ENCODE peak calls at places on chromosomes 6 and 20, in ten cellular contexts. H is GM23248, F is fibroblast of lung, J is H9, C is colonic mucosa, A is cardiac muscle cell, K is breast epithelium, E is aorta, W is left ventricle myocardium inferior, D is tibial artery. Y is an unnamed sample.

GRCh38 chr6:22006795-22007194 is 290.0 kb downstream of the PRL start:
- DNase-seq in F (no peak), D (no peak), H (no peak), J (no peak), C (no peak), A (no peak), K (no peak), E (no peak), W (no peak), Y (no peak)

GRCh38 chr6:1971612-1972011 is 273.8 kb downstream of the GMDS start:
- DNase-seq in J (no peak), C (no peak), A (peak; percentile 14), H (no peak), D (no peak), E (no peak), W (no peak), F (peak; percentile 25), K (no peak), Y (no peak)

GRCh38 chr20:10236540-10237533 is 18.2 kb downstream of the SNAP25 start:
- DNase-seq in F (no peak), E (no peak), D (no peak), H (no peak), C (no peak), J (no peak), K (no peak), A (no peak), W (no peak), Y (no peak)

GRCh38 chr6:143247586-143247985 is 186.9 kb downstream of the AIG1 start:
- DNase-seq in F (no peak), E (no peak), H (no peak), D (no peak), J (no peak), W (no peak), A (no peak), C (no peak), K (no peak), Y (no peak)

GRCh38 chr20:62352402-62353288 is 14.5 kb downstream of the LAMA5 start:
- DNase-seq in J (no peak), C (no peak), E (peak; percentile 94), W (peak; percentile 88), K (peak; percentile 90), H (no peak), D (peak; percentile 97), F (no peak), A (no peak), Y (peak; percentile 68)

GRCh38 chr20:36501367-36502006 is 39.8 kb upstream of the MYL9 start:
- DNase-seq in H (no peak), J (no peak), C (no peak), W (no peak), E (no peak), D (peak; percentile 17), F (no peak), K (no peak), A (no peak), Y (no peak)

GRCh38 chr6:154888426-154888825 is 106.7 kb upstream of the TIAM2 start:
- DNase-seq in A (no peak), W (no peak), K (no peak), D (no peak), C (no peak), J (no peak), H (no peak), E (no peak), F (no peak), Y (no peak)

GRCh38 chr20:48669946-48670630 is 157.7 kb downstream of the PREX1 start:
- DNase-seq in H (no peak), J (no peak), E (no peak), K (no peak), D (no peak), F (no peak), C (no peak), W (no peak), A (no peak), Y (no peak)

GRCh38 chr6:31972709-31973350 is 892 bp upstream of the DXO start:
- DNase-seq in D (no peak), J (no peak), F (peak; percentile 25), W (no peak), H (peak; percentile 87), C (no peak), E (peak; percentile 27), A (no peak), K (no peak), Y (no peak)

GRCh38 chr6:31978831-31979230 is 3.0 kb upstream of the C4A start:
- DNase-seq in A (no peak), E (peak; percentile 9), W (no peak), C (no peak), F (no peak), H (no peak), K (no peak), J (peak; percentile 10), D (no peak), Y (no peak)

GRCh38 chr6:31971993-31972708 is at the start of gene DXO:
- DNase-seq in E (peak; percentile 98), D (peak; percentile 98), A (peak; percentile 99), W (peak; percentile 95), C (peak; percentile 97), F (peak; percentile 99), J (peak; percentile 97), K (peak; percentile 93), H (peak; percentile 100), Y (peak; percentile 95)

GRCh38 chr6:31979238-31979898 is 2.5 kb upstream of the C4A start:
- DNase-seq in A (no peak), J (no peak), D (no peak), K (no peak), C (no peak), E (peak; percentile 38), F (no peak), H (no peak), W (no peak), Y (no peak)

GRCh38 chr6:31977816-31978431 is 3.9 kb upstream of the C4A start:
- DNase-seq in H (no peak), D (no peak), A (no peak), W (no peak), F (no peak), C (no peak), J (no peak), K (no peak), E (peak; percentile 27), Y (no peak)
- H3K9me3 ChIP-seq in H (no peaks in the 10 kb centered on the region), D (no peaks in the 10 kb centered on the region), A (no peaks in the 10 kb centered on the region), W (no peaks in the 10 kb centered on the region), F (no peaks in the 10 kb centered on the region), C (no peaks in the 10 kb centered on the region), J (no peaks in the 10 kb centered on the region), K (no peaks in the 10 kb centered on the region), E (no peaks in the 10 kb centered on the region), Y (no peaks in the 10 kb centered on the region)

GRCh38 chr20:51943761-51944160 is 141.4 kb upstream of the SALL4 start:
- DNase-seq in E (no peak), A (no peak), F (no peak), H (no peak), J (no peak), D (no peak), W (no peak), K (no peak), C (no peak), Y (no peak)

GRCh38 chr20:51945177-51945576 is 142.9 kb upstream of the SALL4 start:
- DNase-seq in A (no peak), H (no peak), F (no peak), C (no peak), W (no peak), D (no peak), K (no peak), E (no peak), J (no peak), Y (no peak)

GRCh38 chr20:51937780-51938179 is 135.5 kb upstream of the SALL4 start:
- DNase-seq in E (no peak), F (no peak), C (no peak), D (no peak), W (no peak), K (no peak), J (no peak), A (no peak), H (no peak), Y (no peak)

GRCh38 chr20:51938557-51939324 is 136.4 kb upstream of the SALL4 start:
- DNase-seq in H (peak; percentile 9), W (no peak), F (peak; percentile 85), K (no peak), A (no peak), E (no peak), D (no peak), C (no peak), J (no peak), Y (no peak)

DNA sequence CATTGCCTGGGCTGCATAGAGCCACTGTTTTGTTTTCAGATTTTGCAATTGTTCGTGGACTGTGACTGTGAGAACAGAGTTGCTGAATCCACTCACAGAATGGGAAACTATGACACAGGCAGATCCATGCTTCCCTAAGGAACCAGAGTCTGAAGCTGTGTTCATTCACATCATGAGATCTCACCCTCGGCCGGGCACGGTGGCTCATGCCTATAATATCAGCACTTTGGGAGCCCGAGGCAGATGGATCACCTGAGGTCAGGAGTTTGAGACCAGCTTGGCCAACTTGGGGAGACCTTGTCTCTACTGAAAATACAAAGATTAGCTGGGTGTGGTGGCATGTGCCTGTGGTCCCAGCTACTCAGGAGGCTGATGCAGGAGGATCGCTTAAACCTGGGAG is 139.2 kb upstream of the SALL4 start:
- DNase-seq in H (no peak), F (no peak), J (no peak), W (no peak), K (no peak), D (no peak), C (no peak), A (no peak), E (no peak), Y (no peak)
- H3K9me3 ChIP-seq in H (no peaks in the 10 kb centered on the region), F (no peaks in the 10 kb centered on the region), J (no peaks in the 10 kb centered on the region), W (no peaks in the 10 kb centered on the region), K (no peaks in the 10 kb centered on the region), D (no peaks in the 10 kb centered on the region), C (no peaks in the 10 kb centered on the region), A (no peaks in the 10 kb centered on the region), E (no peaks in the 10 kb centered on the region), Y (no peaks in the 10 kb centered on the region)

DNA sequence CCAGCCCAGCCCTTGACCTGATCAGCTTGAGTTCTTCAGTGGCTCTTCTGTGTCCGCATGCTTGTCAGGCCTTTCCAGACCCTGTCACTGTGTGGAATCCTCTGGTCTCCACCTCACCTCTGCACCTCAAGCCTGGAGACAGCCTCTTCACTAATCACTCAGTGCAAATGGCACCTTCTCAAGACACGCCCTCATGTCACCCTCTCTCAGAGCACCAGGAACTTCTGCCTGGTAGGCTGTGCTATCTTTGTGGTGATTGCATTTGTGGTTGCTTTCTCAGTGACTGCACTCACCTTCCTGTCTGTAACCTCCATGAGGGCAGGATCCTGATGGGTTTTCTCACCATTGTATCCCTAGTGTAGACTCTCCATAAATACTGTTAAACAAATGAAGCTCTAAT is 435.2 kb upstream of the CDH4 start:
- DNase-seq in H (no peak), W (no peak), A (no peak), E (no peak), K (no peak), D (no peak), F (no peak), J (no peak), C (no peak), Y (no peak)
- H3K9me3 ChIP-seq in H (no peaks in the 10 kb centered on the region), W (no peaks in the 10 kb centered on the region), A (no peaks in the 10 kb centered on the region), E (no peaks in the 10 kb centered on the region), K (no peaks in the 10 kb centered on the region), D (no peaks in the 10 kb centered on the region), F (no peaks in the 10 kb centered on the region), J (no peaks in the 10 kb centered on the region), C (no peaks in the 10 kb centered on the region), Y (no peaks in the 10 kb centered on the region)

GRCh38 chr6:137190710-137191109 is 17.3 kb upstream of the IL22RA2 start:
- DNase-seq in E (no peak), D (no peak), J (no peak), W (no peak), K (no peak), A (no peak), H (no peak), F (no peak), C (no peak), Y (no peak)

GRCh38 chr6:137181876-137182653 is 8.6 kb upstream of the IL22RA2 start:
- DNase-seq in W (no peak), A (no peak), C (no peak), H (no peak), D (no peak), E (no peak), F (no peak), K (no peak), J (no peak), Y (no peak)

GRCh38 chr6:137182654-137183073 is 9.2 kb upstream of the IL22RA2 start:
- DNase-seq in E (no peak), H (no peak), J (no peak), C (no peak), W (no peak), F (no peak), K (no peak), D (no peak), A (no peak), Y (no peak)

GRCh38 chr6:137188855-137189254 is 15.4 kb upstream of the IL22RA2 start:
- DNase-seq in E (no peak), K (no peak), J (no peak), C (no peak), A (peak; percentile 7), F (peak; percentile 16), W (no peak), D (no peak), H (no peak), Y (no peak)

DNA sequence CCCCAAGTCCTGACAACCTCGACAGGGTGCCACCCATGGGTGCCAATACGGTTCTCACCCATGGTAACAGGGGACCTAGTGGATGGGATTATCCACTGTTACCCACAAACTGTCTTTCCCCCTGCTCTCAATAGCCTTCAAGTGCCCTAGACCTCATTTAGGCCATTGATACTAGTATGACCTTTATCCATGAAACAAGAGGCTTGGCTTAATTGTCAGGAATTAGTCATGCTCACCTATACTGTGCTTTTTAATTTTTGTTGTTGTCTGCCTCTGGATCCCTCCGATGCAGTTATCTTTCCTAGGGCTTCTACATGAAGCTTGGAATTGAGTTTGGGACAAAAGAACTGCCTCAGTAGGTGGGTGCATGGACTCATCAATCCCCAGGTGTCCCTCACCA is 11.8 kb upstream of the IL22RA2 start:
- DNase-seq in D (no peak), E (no peak), F (no peak), K (no peak), A (no peak), C (no peak), H (no peak), W (no peak), J (no peak), Y (no peak)
- H3K9me3 ChIP-seq in D (peaks cover 2% of the 10 kb centered on the region), E (peaks cover 5% of the 10 kb centered on the region), F (no peaks in the 10 kb centered on the region), K (peaks cover 39% of the 10 kb centered on the region), A (peaks cover 6% of the 10 kb centered on the region), C (no peaks in the 10 kb centered on the region), H (peaks cover 3% of the 10 kb centered on the region), W (peaks cover 87% of the 10 kb centered on the region), J (peaks cover 62% of the 10 kb centered on the region), Y (no peaks in the 10 kb centered on the region)

Y was measured in body of pancreas.